ENCODE peak calls at places on chromosome 14, in six cellular contexts. One of them, this sample, is unnamed.

GRCh38 chr14:54794796-54795195 is 107.8 kb downstream of the GCH1 start:
- DNase-seq in psoas muscle: no peak
- DNase-seq in heart right ventricle: no peak
- DNase-seq in HuH-7.5: no peak
- DNase-seq in aorta: no peak
- DNase-seq in Kasumi-1: no peak
- DNase-seq in this sample: no peak

GRCh38 chr14:39434401-39434800 is 2.2 kb upstream of the FBXO33 start:
- DNase-seq in psoas muscle: no peak
- DNase-seq in heart right ventricle: no peak
- DNase-seq in HuH-7.5: no peak
- DNase-seq in aorta: no peak
- DNase-seq in Kasumi-1: no peak
- DNase-seq in this sample: no peak

GRCh38 chr14:103372552-103373304 is 12.5 kb upstream of the MARK3 start:
- DNase-seq in psoas muscle: no peak
- DNase-seq in heart right ventricle: no peak
- DNase-seq in HuH-7.5: no peak
- DNase-seq in aorta: peak
- DNase-seq in Kasumi-1: no peak
- DNase-seq in this sample: no peak

GRCh38 chr14:25887251-25887908 is 710.5 kb downstream of the NOVA1 start:
- DNase-seq in psoas muscle: no peak
- DNase-seq in heart right ventricle: no peak
- DNase-seq in HuH-7.5: no peak
- DNase-seq in aorta: no peak
- DNase-seq in Kasumi-1: no peak
- DNase-seq in this sample: no peak

GRCh38 chr14:35826952-35827416 is 846 bp downstream of the BRMS1L start:
- DNase-seq in psoas muscle: no peak
- DNase-seq in heart right ventricle: no peak
- DNase-seq in HuH-7.5: no peak
- DNase-seq in aorta: no peak
- DNase-seq in Kasumi-1: peak
- DNase-seq in this sample: no peak

GRCh38 chr14:76091036-76091435 is 60.7 kb upstream of the GPATCH2L start:
- DNase-seq in psoas muscle: peak
- DNase-seq in heart right ventricle: peak
- DNase-seq in HuH-7.5: peak
- DNase-seq in aorta: no peak
- DNase-seq in Kasumi-1: no peak
- DNase-seq in this sample: peak

GRCh38 chr14:56262530-56262929 is 144.3 kb downstream of the PELI2 start:
- DNase-seq in psoas muscle: no peak
- DNase-seq in heart right ventricle: no peak
- DNase-seq in HuH-7.5: no peak
- DNase-seq in aorta: no peak
- DNase-seq in Kasumi-1: no peak
- DNase-seq in this sample: no peak

GRCh38 chr14:30894923-30895515 is 20.7 kb downstream of the COCH start:
- DNase-seq in psoas muscle: no peak
- DNase-seq in heart right ventricle: no peak
- DNase-seq in HuH-7.5: no peak
- DNase-seq in aorta: no peak
- DNase-seq in Kasumi-1: no peak
- DNase-seq in this sample: no peak

GRCh38 chr14:53581497-53581896 is 375.1 kb downstream of the BMP4 start:
- DNase-seq in psoas muscle: no peak
- DNase-seq in heart right ventricle: no peak
- DNase-seq in HuH-7.5: no peak
- DNase-seq in aorta: no peak
- DNase-seq in Kasumi-1: no peak
- DNase-seq in this sample: no peak

GRCh38 chr14:104865631-104866441 is 768 bp downstream of the CEP170B start:
- DNase-seq in psoas muscle: peak
- DNase-seq in heart right ventricle: peak
- DNase-seq in HuH-7.5: peak
- DNase-seq in aorta: peak
- DNase-seq in Kasumi-1: no peak
- DNase-seq in this sample: peak

GRCh38 chr14:48536318-48536717 is 860.9 kb upstream of the MDGA2 start:
- DNase-seq in psoas muscle: no peak
- DNase-seq in heart right ventricle: no peak
- DNase-seq in HuH-7.5: no peak
- DNase-seq in aorta: no peak
- DNase-seq in Kasumi-1: no peak
- DNase-seq in this sample: peak

GRCh38 chr14:54102051-54102456 is 145.4 kb upstream of the BMP4 start:
- DNase-seq in psoas muscle: no peak
- DNase-seq in heart right ventricle: no peak
- DNase-seq in HuH-7.5: no peak
- DNase-seq in aorta: no peak
- DNase-seq in Kasumi-1: no peak
- DNase-seq in this sample: no peak

GRCh38 chr14:22657861-22658260 is 13.7 kb upstream of the OR6J1 start:
- DNase-seq in psoas muscle: no peak
- DNase-seq in heart right ventricle: no peak
- DNase-seq in HuH-7.5: no peak
- DNase-seq in aorta: no peak
- DNase-seq in Kasumi-1: peak
- DNase-seq in this sample: no peak

GRCh38 chr14:23561259-23561658 is 5.2 kb downstream of the THTPA start:
- DNase-seq in psoas muscle: no peak
- DNase-seq in heart right ventricle: no peak
- DNase-seq in HuH-7.5: no peak
- DNase-seq in aorta: no peak
- DNase-seq in Kasumi-1: no peak
- DNase-seq in this sample: peak

GRCh38 chr14:84785997-84786396 is 743.9 kb upstream of the FLRT2 start:
- DNase-seq in psoas muscle: no peak
- DNase-seq in heart right ventricle: no peak
- DNase-seq in HuH-7.5: no peak
- DNase-seq in aorta: no peak
- DNase-seq in Kasumi-1: no peak
- DNase-seq in this sample: no peak

GRCh38 chr14:34475163-34475562 is 13.1 kb upstream of the SPTSSA start:
- DNase-seq in psoas muscle: no peak
- DNase-seq in heart right ventricle: no peak
- DNase-seq in HuH-7.5: no peak
- DNase-seq in aorta: no peak
- DNase-seq in Kasumi-1: no peak
- DNase-seq in this sample: no peak

GRCh38 chr14:54465654-54466053 is 23.1 kb downstream of the GMFB start:
- DNase-seq in psoas muscle: no peak
- DNase-seq in heart right ventricle: no peak
- DNase-seq in HuH-7.5: no peak
- DNase-seq in aorta: no peak
- DNase-seq in Kasumi-1: no peak
- DNase-seq in this sample: no peak

GRCh38 chr14:73833530-73834257 is 17.9 kb upstream of the PTGR2 start:
- DNase-seq in psoas muscle: no peak
- DNase-seq in heart right ventricle: peak
- DNase-seq in HuH-7.5: no peak
- DNase-seq in aorta: no peak
- DNase-seq in Kasumi-1: no peak
- DNase-seq in this sample: peak

GRCh38 chr14:89214221-89214965 is 202.6 kb downstream of the FOXN3 start:
- DNase-seq in psoas muscle: peak
- DNase-seq in heart right ventricle: peak
- DNase-seq in HuH-7.5: peak
- DNase-seq in aorta: peak
- DNase-seq in Kasumi-1: no peak
- DNase-seq in this sample: peak

This sample was measured in right cardiac atrium.